ENCODE peak calls at places on chromosome 10, in nine cellular contexts. Y, S, M, P, H, C, R, N and K are unnamed samples.

GRCh38 chr10:44377651-44378310 is 7.1 kb downstream of the CXCL12 start:
- DNase-seq in Y (no peak), S (no peak), M (no peak), P (no peak), H (no peak), C (no peak), R (no peak), N (no peak), K (no peak)

GRCh38 chr10:89861584-89862287 is 160.3 kb downstream of the KIF20B start:
- DNase-seq in Y (no peak), S (peak), M (no peak), P (peak), H (no peak), C (no peak), R (peak), N (no peak), K (peak)

GRCh38 chr10:105718207-105718995 is 1077.3 kb downstream of the SORCS3 start:
- DNase-seq in Y (no peak), S (no peak), M (no peak), P (no peak), H (no peak), C (no peak), R (no peak), N (peak), K (no peak)

GRCh38 chr10:50636576-50636975 is 12.8 kb upstream of the SGMS1 start:
- DNase-seq in Y (no peak), S (no peak), M (no peak), P (no peak), H (no peak), C (no peak), R (no peak), N (no peak), K (no peak)

GRCh38 chr10:60394444-60394843 is 4.8 kb upstream of the ANK3 start:
- DNase-seq in Y (no peak), S (no peak), M (no peak), P (no peak), H (no peak), C (no peak), R (no peak), N (no peak), K (no peak)

GRCh38 chr10:49010831-49011230 is 71.2 kb upstream of the LRRC18 start:
- DNase-seq in Y (no peak), S (no peak), M (no peak), P (no peak), H (no peak), C (no peak), R (no peak), N (no peak), K (no peak)

GRCh38 chr10:114061148-114061547 is 17.5 kb downstream of the ADRB1 start:
- DNase-seq in Y (no peak), S (no peak), M (peak), P (no peak), H (no peak), C (no peak), R (no peak), N (no peak), K (no peak)

GRCh38 chr10:132563485-132564248 is 26.1 kb downstream of the INPP5A start:
- DNase-seq in Y (no peak), S (no peak), M (peak), P (no peak), H (no peak), C (no peak), R (no peak), N (no peak), K (no peak)

GRCh38 chr10:80154978-80155695 is 22.6 kb downstream of the PLAC9 start:
- DNase-seq in Y (no peak), S (no peak), M (no peak), P (peak), H (no peak), C (no peak), R (peak), N (no peak), K (no peak)
- TF ChIP-seq EZH2phosphoT487 in Y (no peak), S (no peak), M (no peak), P (no peak), H (no peak), C (no peak), R (no peak), N (no peak), K (no peak)

GRCh38 chr10:71888623-71889387 is 37.8 kb upstream of the PSAP start:
- DNase-seq in Y (peak), S (peak), M (peak), P (peak), H (peak), C (peak), R (peak), N (peak), K (peak)
- H3K27ac ChIP-seq in Y (no peak), S (peak), M (no peak), P (peak), H (peak), C (peak), R (peak), N (peak), K (peak)

GRCh38 chr10:42691361-42692120 is 53.2 kb upstream of the ZNF33B start:
- DNase-seq in Y (no peak), S (no peak), M (peak), P (no peak), H (peak), C (no peak), R (no peak), N (no peak), K (no peak)
- TF ChIP-seq EZH2phosphoT487 in Y (no peak), S (no peak), M (no peak), P (no peak), H (no peak), C (no peak), R (no peak), N (no peak), K (no peak)

DNA sequence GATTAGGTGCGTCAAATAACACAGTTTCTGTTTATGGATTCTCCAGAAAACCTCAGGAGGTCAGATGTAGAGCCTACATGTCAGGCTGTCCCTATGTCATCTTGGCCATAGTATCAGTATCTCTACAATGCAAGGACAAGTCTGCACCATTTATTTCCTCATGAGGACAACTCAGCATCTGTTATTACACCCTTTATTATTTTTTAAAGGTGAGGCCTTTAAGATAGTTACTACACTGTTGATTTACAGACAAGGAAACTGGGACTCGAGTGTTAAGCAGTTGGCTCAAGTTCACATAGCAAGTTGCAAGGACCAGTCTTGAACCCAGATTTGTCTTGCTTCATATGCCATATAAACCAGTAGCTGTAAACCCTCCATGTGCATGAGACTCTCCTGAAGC is 23.2 kb upstream of the PPA1 start:
- DNase-seq in Y (no peak), S (no peak), M (no peak), P (no peak), H (no peak), C (no peak), R (no peak), N (no peak), K (no peak)
- H3K27ac ChIP-seq in Y (no peak), S (no peak), M (no peak), P (no peak), H (no peak), C (no peak), R (no peak), N (no peak), K (no peak)